ENCODE peak calls at places on chromosomes 16 and 17, in five cellular contexts. P is colonic mucosa, D is epithelial cell of esophagus, A is fibroblast of villous mesenchyme, G is brain microvascular endothelial cell. R is an unnamed sample.

GRCh38 chr16:87764600-87765472 is 950 bp downstream of the KLHDC4 start:
- DNase-seq in D (no peak), A (no peak), P (no peak), G (no peak), R (no peak)

GRCh38 chr17:58576679-58577367 is 62.4 kb upstream of the MTMR4 start:
- DNase-seq in P (no peak), G (no peak), A (no peak), D (peak; percentile 88), R (no peak)

GRCh38 chr16:25264599-25264998 is 7.0 kb upstream of the ZKSCAN2 start:
- DNase-seq in P (no peak), G (peak; percentile 14), D (peak; percentile 20), A (peak; percentile 10), R (peak; percentile 30)

GRCh38 chr17:80758793-80759673 is 214.4 kb downstream of the RPTOR start:
- DNase-seq in G (no peak), D (no peak), A (peak; percentile 39), P (no peak), R (peak; percentile 21)

GRCh38 chr17:82772026-82772425 is 20.2 kb downstream of the TBCD start:
- DNase-seq in D (peak; percentile 87), A (peak; percentile 76), G (peak; percentile 35), P (peak; percentile 71), R (peak; percentile 74)

GRCh38 chr16:64089697-64090096 is 1032.2 kb downstream of the CDH11 start:
- DNase-seq in G (peak; percentile 23), A (peak; percentile 6), D (peak; percentile 28), P (no peak), R (peak; percentile 39)

GRCh38 chr16:58421029-58421428 is 28.8 kb downstream of the GINS3 start:
- DNase-seq in D (no peak), P (no peak), A (no peak), G (no peak), R (no peak)

GRCh38 chr17:14744716-14745115 is 443.8 kb downstream of the HS3ST3B1 start:
- DNase-seq in A (no peak), G (no peak), P (no peak), D (no peak), R (no peak)

GRCh38 chr16:78503501-78504110 is 404.2 kb downstream of the WWOX start:
- DNase-seq in A (peak; percentile 86), P (peak; percentile 69), D (peak; percentile 58), G (peak; percentile 65), R (peak; percentile 64)

GRCh38 chr17:524570-524969 is 172.0 kb upstream of the RPH3AL start:
- DNase-seq in D (no peak), P (no peak), G (no peak), A (no peak), R (no peak)

GRCh38 chr17:72661093-72661944 is 431.2 kb downstream of the SLC39A11 start:
- DNase-seq in A (no peak), D (peak; percentile 99), P (no peak), G (no peak), R (no peak)

GRCh38 chr17:66541461-66542182 is 239.2 kb downstream of the PRKCA start:
- DNase-seq in A (peak; percentile 92), G (peak; percentile 75), P (peak; percentile 30), D (peak; percentile 45), R (peak; percentile 56)

GRCh38 chr17:69810326-69811035 is 264.5 kb upstream of the KCNJ16 start:
- DNase-seq in A (no peak), G (no peak), D (peak; percentile 90), P (no peak), R (no peak)

GRCh38 chr17:41226051-41226450 is 397 bp upstream of the KRTAP9-2 start:
- DNase-seq in A (no peak), D (no peak), G (no peak), P (no peak), R (no peak)

GRCh38 chr17:15185625-15185991 is 79.5 kb downstream of the PMP22 start:
- DNase-seq in G (peak; percentile 25), D (peak; percentile 33), A (peak; percentile 54), P (peak; percentile 20), R (peak; percentile 45)

GRCh38 chr17:57406131-57406980 is 150.0 kb downstream of the MSI2 start:
- DNase-seq in G (no peak), A (peak; percentile 70), D (no peak), P (peak; percentile 26), R (peak; percentile 39)

GRCh38 chr17:21161498-21162393 is 35.0 kb downstream of the DHRS7B start:
- DNase-seq in G (peak; percentile 16), D (no peak), P (no peak), A (peak; percentile 86), R (peak; percentile 95)

GRCh38 chr17:48055531-48056245 is 7.5 kb downstream of the NFE2L1 start:
- DNase-seq in P (no peak), A (peak; percentile 94), G (no peak), D (peak; percentile 82), R (peak; percentile 96)

GRCh38 chr17:28807925-28808641 is 34.5 kb downstream of the FAM222B start:
- DNase-seq in D (peak; percentile 82), A (peak; percentile 96), P (no peak), G (peak; percentile 76), R (peak; percentile 83)

GRCh38 chr16:50366126-50366525 is 2.7 kb downstream of the BRD7 start:
- DNase-seq in P (no peak), G (no peak), D (no peak), A (no peak), R (no peak)

GRCh38 chr17:5508855-5509254 is 22.5 kb downstream of the MIS12 start:
- DNase-seq in A (no peak), D (peak; percentile 65), P (no peak), G (peak; percentile 94), R (peak; percentile 57)

GRCh38 chr17:30954046-30954805 is 16.6 kb upstream of the RNF135 start:
- DNase-seq in P (no peak), G (peak; percentile 16), D (no peak), A (peak; percentile 11), R (peak; percentile 15)

GRCh38 chr16:21301168-21301894 is 23.2 kb upstream of the CRYM start:
- DNase-seq in G (peak; percentile 43), P (peak; percentile 93), D (peak; percentile 95), A (peak; percentile 68), R (peak; percentile 63)

GRCh38 chr16:19844945-19845641 is 39.6 kb downstream of the GPRC5B start:
- DNase-seq in P (no peak), A (peak; percentile 98), D (peak; percentile 24), G (peak; percentile 85), R (peak; percentile 72)

GRCh38 chr17:45857977-45858708 is 13.5 kb downstream of the SPPL2C start:
- DNase-seq in D (peak; percentile 56), G (peak; percentile 22), A (peak; percentile 45), P (no peak), R (peak; percentile 25)

GRCh38 chr16:54052271-54052670 is 234.3 kb downstream of the IRX3 start:
- DNase-seq in G (no peak), D (no peak), P (no peak), A (no peak), R (no peak)

GRCh38 chr17:39916918-39917317 is 1.5 kb downstream of the GSDMB start:
- DNase-seq in D (no peak), A (peak; percentile 14), G (peak; percentile 10), P (no peak), R (peak; percentile 25)
- TF ChIP-seq CTCF in D (no peak), A (peak; percentile 11), G (peak; percentile 51), P (no peak), R (no peak)

GRCh38 chr17:3635474-3636153 is 436 bp downstream of the SHPK start:
- DNase-seq in D (no peak), G (no peak), A (no peak), P (peak; percentile 66), R (no peak)
- H3K4me3 ChIP-seq in D (peak overlapping the region; percentile 78), G (peak overlapping the region; percentile 86), A (peak overlapping the region; percentile 93), P (peak overlapping the region; percentile 90), R (peak overlapping the region; percentile 88)

GRCh38 chr16:85862476-85863383 is 36.2 kb upstream of the IRF8 start:
- DNase-seq in A (no peak), P (peak; percentile 12), D (no peak), G (no peak), R (no peak)
- TF ChIP-seq CTCF in A (peak; percentile 20), P (no peak), D (no peak), G (peak; percentile 14), R (peak; percentile 14)

DNA sequence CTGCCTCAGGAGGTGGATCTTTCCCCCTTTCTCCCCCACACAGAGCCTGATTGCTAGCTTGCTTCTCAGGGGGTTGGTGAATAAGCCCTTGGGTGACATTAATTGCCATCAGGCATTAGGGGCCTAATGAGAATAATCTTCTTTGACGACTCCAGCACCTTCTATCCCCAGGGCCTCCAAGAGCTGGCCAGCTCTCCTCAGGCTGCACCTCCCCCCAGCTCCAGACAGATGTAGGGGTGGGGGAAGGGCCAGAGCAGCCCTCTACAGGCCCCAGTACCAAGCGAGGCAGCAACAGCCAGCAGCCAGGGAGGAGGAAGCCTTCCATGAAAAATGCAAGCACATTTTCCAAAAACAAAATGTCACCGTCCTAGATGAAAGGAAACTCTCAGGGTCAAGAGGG is 1.4 kb upstream of the TMEM132E start:
- DNase-seq in P (no peak), D (no peak), G (no peak), A (no peak), R (no peak)
- H3K4me3 ChIP-seq in P (no peak overlapping the region), D (no peak overlapping the region), G (no peak overlapping the region), A (no peak overlapping the region), R (no peak overlapping the region)

DNA sequence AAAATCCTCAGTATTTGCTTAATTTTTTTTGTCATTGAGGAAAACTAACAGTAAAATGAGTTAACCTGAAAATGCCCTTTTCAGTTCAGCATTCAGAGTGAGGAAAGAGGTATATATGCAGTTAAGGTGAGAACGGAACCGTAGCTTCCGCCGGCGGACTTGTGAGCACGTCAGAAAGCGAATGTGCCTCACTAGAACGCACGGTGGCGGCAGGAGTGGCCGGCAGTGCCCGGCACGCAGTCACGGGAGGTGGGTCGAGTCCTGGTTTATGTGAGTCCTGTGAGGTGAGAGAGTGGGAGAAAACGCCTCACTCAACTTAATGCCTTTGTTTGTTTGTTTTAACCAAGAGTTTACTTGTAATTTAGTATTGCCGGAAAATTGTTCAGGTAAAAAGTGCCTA is 6.1 kb downstream of the SEC14L1 start:
- DNase-seq in G (no peak), A (no peak), D (peak; percentile 59), P (peak; percentile 69), R (no peak)
- TF ChIP-seq CTCF in G (peak; percentile 16), A (no peak), D (peak; percentile 51), P (no peak), R (no peak)

GRCh38 chr17:34051046-34051445 is 204.0 kb upstream of the CCL2 start:
- DNase-seq in P (no peak), D (no peak), A (no peak), G (no peak), R (no peak)
- H3K4me3 ChIP-seq in P (no peak overlapping the region), D (no peak overlapping the region), A (no peak overlapping the region), G (no peak overlapping the region), R (no peak overlapping the region)

R was measured in fibroblast of the aortic adventitia.